ENCODE peak calls at places on chromosome 12, in seven cellular contexts. U is IMR-90, Z is ovary, D is WERI-Rb-1, O is left lung, W is lung, I is pancreas. Q is an unnamed sample.

GRCh38 chr12:124869011-124869665 is 5.5 kb upstream of the SCARB1 start:
- DNase-seq in U (no peak), Z (no peak), D (peak; percentile 27), O (no peak), W (no peak), I (no peak), Q (no peak)

GRCh38 chr12:29428630-29429029 is 47.7 kb upstream of the ERGIC2 start:
- DNase-seq in U (peak; percentile 84), Z (no peak), D (no peak), O (no peak), W (no peak), I (no peak), Q (no peak)

GRCh38 chr12:65891987-65892481 is 67.8 kb downstream of the HMGA2 start:
- DNase-seq in U (peak; percentile 99), Z (peak; percentile 73), D (no peak), O (no peak), W (peak; percentile 76), I (peak; percentile 46), Q (no peak)

GRCh38 chr12:79057540-79057939 is 193.0 kb downstream of the SYT1 start:
- DNase-seq in U (no peak), Z (no peak), D (no peak), O (no peak), W (no peak), I (no peak), Q (no peak)

GRCh38 chr12:67426067-67426466 is 156.9 kb downstream of the CAND1 start:
- DNase-seq in U (peak; percentile 80), Z (no peak), D (no peak), O (no peak), W (no peak), I (peak; percentile 63), Q (no peak)

GRCh38 chr12:83506841-83507240 is 820.1 kb downstream of the TMTC2 start:
- DNase-seq in U (no peak), Z (no peak), D (no peak), O (no peak), W (no peak), I (no peak), Q (no peak)

GRCh38 chr12:80175307-80175930 is 76.1 kb downstream of the OTOGL start:
- DNase-seq in U (peak; percentile 52), Z (no peak), D (no peak), O (no peak), W (no peak), I (no peak), Q (no peak)

GRCh38 chr12:65875635-65876034 is 51.4 kb downstream of the HMGA2 start:
- DNase-seq in U (peak; percentile 69), Z (peak; percentile 51), D (no peak), O (no peak), W (no peak), I (no peak), Q (no peak)

GRCh38 chr12:10031771-10032175 is 1.3 kb downstream of the CLEC9A start:
- DNase-seq in U (peak; percentile 87), Z (no peak), D (no peak), O (no peak), W (no peak), I (no peak), Q (no peak)

GRCh38 chr12:52591521-52591920 is 9.7 kb downstream of the KRT72 start:
- DNase-seq in U (no peak), Z (no peak), D (no peak), O (no peak), W (no peak), I (no peak), Q (no peak)

GRCh38 chr12:9786726-9787339 is 26.1 kb upstream of the CD69 start:
- DNase-seq in U (no peak), Z (no peak), D (no peak), O (no peak), W (no peak), I (no peak), Q (no peak)

GRCh38 chr12:90940872-90941499 is 14.0 kb downstream of the CCER1 start:
- DNase-seq in U (peak; percentile 76), Z (no peak), D (no peak), O (no peak), W (no peak), I (no peak), Q (no peak)

GRCh38 chr12:103373088-103373523 is 122.7 kb downstream of the C12orf42 start:
- DNase-seq in U (no peak), Z (no peak), D (no peak), O (peak; percentile 15), W (peak; percentile 29), I (no peak), Q (no peak)

GRCh38 chr12:102800565-102800964 is 116.5 kb downstream of the PAH start:
- DNase-seq in U (no peak), Z (no peak), D (no peak), O (no peak), W (no peak), I (no peak), Q (no peak)

GRCh38 chr12:131223171-131223761 is 269.6 kb downstream of the ADGRD1 start:
- DNase-seq in U (no peak), Z (no peak), D (no peak), O (peak; percentile 65), W (no peak), I (no peak), Q (no peak)

GRCh38 chr12:92779902-92780301 is 77.1 kb downstream of the PLEKHG7 start:
- DNase-seq in U (no peak), Z (no peak), D (no peak), O (no peak), W (no peak), I (no peak), Q (no peak)

GRCh38 chr12:72511906-72512305 is 239.7 kb downstream of the TRHDE start:
- DNase-seq in U (peak; percentile 85), Z (no peak), D (no peak), O (no peak), W (no peak), I (no peak), Q (no peak)

GRCh38 chr12:12776261-12776660 is 9.2 kb upstream of the APOLD1 start:
- DNase-seq in U (peak; percentile 23), Z (no peak), D (no peak), O (no peak), W (no peak), I (peak; percentile 13), Q (no peak)

GRCh38 chr12:123132951-123133619 is 17.8 kb downstream of the PITPNM2 start:
- DNase-seq in U (no peak), Z (no peak), D (no peak), O (no peak), W (no peak), I (no peak), Q (no peak)

GRCh38 chr12:93892431-93893210 is 215.4 kb downstream of the CRADD start:
- DNase-seq in U (no peak), Z (peak; percentile 46), D (no peak), O (no peak), W (no peak), I (no peak), Q (no peak)

GRCh38 chr12:93896962-93897361 is 219.8 kb downstream of the CRADD start:
- DNase-seq in U (no peak), Z (no peak), D (no peak), O (no peak), W (no peak), I (no peak), Q (no peak)

GRCh38 chr12:93894391-93895095 is 217.4 kb downstream of the CRADD start:
- DNase-seq in U (peak; percentile 52), Z (peak; percentile 74), D (no peak), O (peak; percentile 75), W (peak; percentile 43), I (peak; percentile 30), Q (no peak)

GRCh38 chr12:93896427-93896826 is 219.3 kb downstream of the CRADD start:
- DNase-seq in U (peak; percentile 15), Z (no peak), D (no peak), O (no peak), W (no peak), I (no peak), Q (no peak)

DNA sequence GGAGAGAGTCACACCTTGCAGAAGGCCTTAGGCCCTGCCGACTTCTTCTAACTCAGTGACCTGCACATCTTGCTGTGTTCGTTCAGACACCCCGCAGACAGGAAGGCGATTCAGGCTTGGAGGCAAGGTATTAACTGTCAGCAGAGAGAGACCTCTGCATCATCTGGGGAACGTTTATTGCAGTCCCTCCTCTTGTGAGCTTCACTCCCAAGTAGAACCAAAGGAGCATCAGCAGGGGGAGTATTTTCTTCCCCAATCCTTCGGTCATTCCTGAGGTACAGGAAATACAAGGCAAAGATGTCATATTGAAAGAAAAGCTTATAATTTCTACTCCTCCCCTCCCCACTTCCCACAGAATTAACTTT is 217.9 kb downstream of the CRADD start:
- DNase-seq in U (peak; percentile 30), Z (no peak), D (no peak), O (no peak), W (no peak), I (no peak), Q (no peak)
- TF ChIP-seq CTCF in U (no peak), Z (no peak), D (no peak), O (no peak), W (no peak), I (no peak), Q (no peak)

GRCh38 chr12:26690601-26691000 is 142.4 kb downstream of the ITPR2 start:
- DNase-seq in U (no peak), Z (no peak), D (no peak), O (no peak), W (no peak), I (no peak), Q (no peak)
- H3K27ac ChIP-seq in U (no peak overlapping the region), Z (no peak overlapping the region), D (no peak overlapping the region), O (no peak overlapping the region), W (no peak overlapping the region), I (no peak overlapping the region), Q (no peak overlapping the region)

DNA sequence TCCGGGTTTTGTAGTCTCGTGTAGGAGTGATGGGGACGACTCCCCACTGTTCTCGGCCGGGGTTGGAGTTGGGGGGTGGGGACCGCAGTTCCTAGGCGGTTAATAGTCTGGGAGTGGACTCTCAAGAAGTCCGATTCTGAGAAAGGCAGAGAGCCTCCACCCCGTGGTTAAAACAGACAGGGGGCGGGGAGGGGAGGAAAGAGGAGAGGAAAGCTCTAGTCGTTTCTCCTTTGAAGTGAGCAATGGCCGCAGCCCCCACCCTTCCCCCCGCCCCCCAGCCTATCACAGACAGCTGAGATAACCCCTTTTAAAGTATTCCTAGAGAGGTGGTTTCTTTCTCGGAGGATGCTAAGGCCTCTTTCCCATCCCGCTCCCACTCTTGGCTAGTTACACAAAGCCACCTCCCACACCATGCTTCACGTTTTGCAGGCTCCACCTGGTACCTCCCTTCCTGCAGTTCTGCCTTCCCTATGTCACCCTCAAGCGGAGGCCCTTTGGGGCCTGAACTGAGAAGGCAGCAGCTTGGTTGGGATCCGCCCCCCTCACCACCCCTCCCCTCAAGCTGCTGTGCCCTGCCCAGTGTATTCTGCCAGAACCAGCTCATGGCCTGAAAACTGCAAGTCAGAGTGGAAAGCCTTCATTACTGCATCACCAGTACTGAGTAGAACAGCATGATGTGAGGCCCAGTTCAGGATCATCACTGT is 853 bp downstream of the USP5 start:
- DNase-seq in U (peak; percentile 79), Z (peak; percentile 64), D (peak; percentile 79), O (no peak), W (no peak), I (no peak), Q (no peak)
- H3K36me3 ChIP-seq in U (peaks cover 32% of the 10 kb centered on the region), Z (no peaks in the 10 kb centered on the region), D (peaks cover 63% of the 10 kb centered on the region), O (peaks cover 28% of the 10 kb centered on the region), W (peaks cover 7% of the 10 kb centered on the region), I (peaks cover 3% of the 10 kb centered on the region), Q (peaks cover 23% of the 10 kb centered on the region)

DNA sequence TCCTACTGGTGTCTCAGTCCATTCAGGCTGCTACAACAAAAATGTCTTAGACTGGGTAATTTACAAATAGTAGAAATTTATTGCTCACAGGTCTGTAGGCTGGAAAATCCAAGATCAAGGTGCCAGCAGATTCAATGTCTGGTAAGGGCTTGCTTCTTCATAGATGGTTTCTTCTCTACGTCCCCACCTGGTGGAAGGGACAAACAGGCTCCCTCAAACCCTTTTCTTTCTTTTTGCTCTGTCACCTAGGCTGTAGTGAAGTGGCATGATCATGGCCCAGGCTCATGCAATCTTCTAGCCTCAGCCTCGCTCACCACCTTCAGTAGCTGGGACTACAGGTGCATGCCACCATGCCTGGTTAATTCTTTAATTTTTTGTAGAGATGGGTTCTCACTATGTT is 106.8 kb upstream of the RPH3A start:
- DNase-seq in U (no peak), Z (no peak), D (no peak), O (no peak), W (no peak), I (no peak), Q (no peak)
- TF ChIP-seq CTCF in U (no peak), Z (no peak), D (no peak), O (no peak), W (no peak), I (no peak), Q (no peak)